ENCODE peak calls at places on chromosomes 16 and 17, in eight cellular contexts. M is AG08395, A is cardiac muscle cell, N is epithelial cell of proximal tubule, V is GM13977, C is fibroblast of pulmonary artery, D is Right ventricle myocardium inferior, I is left cardiac atrium. L is an unnamed sample.

GRCh38 chr16:19523184-19523558 is 571 bp upstream of the CCP110 start:
- DNase-seq in M (no peak), A (no peak), N (no peak), V (no peak), C (no peak), D (no peak), I (no peak), L (peak; percentile 68)

GRCh38 chr17:76054112-76054476 is 18.2 kb downstream of the SRP68 start:
- DNase-seq in M (peak; percentile 61), A (no peak), N (peak; percentile 15), V (no peak), C (peak; percentile 19), D (no peak), I (no peak), L (peak; percentile 12)

GRCh38 chr17:81391964-81392908 is 3.0 kb upstream of the BAHCC1 start:
- DNase-seq in M (no peak), A (peak; percentile 62), N (no peak), V (no peak), C (peak; percentile 81), D (peak; percentile 79), I (no peak), L (no peak)

GRCh38 chr16:67862623-67863583 is 9.9 kb upstream of the EDC4 start:
- DNase-seq in M (peak; percentile 34), A (peak; percentile 68), N (no peak), V (no peak), C (peak; percentile 66), D (peak; percentile 82), I (peak; percentile 79), L (peak; percentile 82)

GRCh38 chr16:50401355-50401754 is 32.6 kb upstream of the BRD7 start:
- DNase-seq in M (no peak), A (no peak), N (no peak), V (no peak), C (no peak), D (no peak), I (no peak), L (no peak)

GRCh38 chr16:79826732-79827514 is 226.4 kb upstream of the MAF start:
- DNase-seq in M (no peak), A (no peak), N (no peak), V (no peak), C (no peak), D (no peak), I (no peak), L (no peak)

GRCh38 chr16:85156869-85157268 is 44.6 kb upstream of the CIBAR2 start:
- DNase-seq in M (no peak), A (no peak), N (no peak), V (no peak), C (no peak), D (no peak), I (no peak), L (no peak)

GRCh38 chr17:4858068-4858879 is 25.1 kb downstream of the MINK1 start:
- DNase-seq in M (peak; percentile 23), A (no peak), N (no peak), V (no peak), C (peak; percentile 57), D (no peak), I (peak; percentile 56), L (no peak)

GRCh38 chr16:75377971-75378386 is 55.3 kb downstream of the CFDP1 start:
- DNase-seq in M (peak; percentile 86), A (no peak), N (peak; percentile 98), V (no peak), C (peak; percentile 98), D (no peak), I (no peak), L (no peak)

GRCh38 chr17:31381165-31381668 is 10.3 kb upstream of the RAB11FIP4 start:
- DNase-seq in M (no peak), A (no peak), N (no peak), V (no peak), C (no peak), D (no peak), I (no peak), L (no peak)

GRCh38 chr16:77322757-77323156 is 112.1 kb downstream of the ADAMTS18 start:
- DNase-seq in M (no peak), A (no peak), N (no peak), V (no peak), C (no peak), D (no peak), I (no peak), L (no peak)

GRCh38 chr16:28931801-28932225 is at the start of gene CD19:
- DNase-seq in M (no peak), A (no peak), N (no peak), V (no peak), C (no peak), D (no peak), I (no peak), L (no peak)

GRCh38 chr17:75996665-75997590 is 3.7 kb upstream of the CDK3 start:
- DNase-seq in M (peak; percentile 59), A (peak; percentile 32), N (no peak), V (peak; percentile 70), C (peak; percentile 39), D (no peak), I (no peak), L (peak; percentile 66)

GRCh38 chr17:81807839-81808238 is 3.9 kb downstream of the GCGR start:
- DNase-seq in M (no peak), A (no peak), N (no peak), V (no peak), C (no peak), D (no peak), I (no peak), L (peak; percentile 73)